ENCODE peak calls at places on chromosomes 6 and 20, in five cellular contexts. S is BE2C, G is heart right ventricle, T is fibroblast of lung, P is neural progenitor cell. C is an unnamed sample.

GRCh38 chr6:3568396-3569082 is 111.7 kb upstream of the SLC22A23 start:
- DNase-seq in S (no peak), G (no peak), T (no peak), P (peak; percentile 34), C (peak; percentile 41)

GRCh38 chr20:36717657-36718056 is 28.2 kb downstream of the NDRG3 start:
- DNase-seq in S (peak; percentile 32), G (no peak), T (no peak), P (peak; percentile 50), C (peak; percentile 36)

GRCh38 chr6:122696853-122697252 is 82.7 kb upstream of the FABP7 start:
- DNase-seq in S (no peak), G (no peak), T (peak; percentile 89), P (no peak), C (no peak)

GRCh38 chr6:144736763-144737162 is 451.6 kb downstream of the UTRN start:
- DNase-seq in S (no peak), G (no peak), T (no peak), P (peak; percentile 13), C (no peak)

GRCh38 chr6:106444777-106445507 is 84.4 kb downstream of the CRYBG1 start:
- DNase-seq in S (peak; percentile 17), G (no peak), T (peak; percentile 61), P (peak; percentile 76), C (no peak)

GRCh38 chr6:41072836-41073202 is at the start of gene NFYA:
- DNase-seq in S (no peak), G (peak; percentile 100), T (no peak), P (peak; percentile 100), C (no peak)

GRCh38 chr6:77341058-77341986 is 122.0 kb downstream of the HTR1B start:
- DNase-seq in S (peak; percentile 64), G (peak; percentile 37), T (no peak), P (no peak), C (no peak)

GRCh38 chr6:89369009-89369408 is 16.5 kb upstream of the UBE2J1 start:
- DNase-seq in S (no peak), G (peak; percentile 47), T (peak; percentile 59), P (peak; percentile 68), C (peak; percentile 31)

GRCh38 chr6:67393356-67393755 is 1241.7 kb upstream of the ADGRB3 start:
- DNase-seq in S (peak; percentile 18), G (no peak), T (no peak), P (no peak), C (no peak)

GRCh38 chr6:167350731-167351655 is 26.1 kb downstream of the TTLL2 start:
- DNase-seq in S (peak; percentile 88), G (peak; percentile 67), T (peak; percentile 41), P (peak; percentile 90), C (peak; percentile 87)

GRCh38 chr20:60403105-60403741 is 445.0 kb downstream of the CDH26 start:
- DNase-seq in S (no peak), G (no peak), T (peak; percentile 22), P (no peak), C (no peak)

GRCh38 chr6:165782812-165783211 is 119.8 kb upstream of the PDE10A start:
- DNase-seq in S (no peak), G (no peak), T (no peak), P (no peak), C (no peak)

GRCh38 chr20:63529861-63530787 is 7.1 kb downstream of the PTK6 start:
- DNase-seq in S (peak; percentile 12), G (no peak), T (no peak), P (peak; percentile 0), C (no peak)

GRCh38 chr6:38846844-38847243 is 131.7 kb downstream of the DNAH8 start:
- DNase-seq in S (no peak), G (no peak), T (peak; percentile 42), P (no peak), C (no peak)

GRCh38 chr6:89599727-89600126 is 38.8 kb downstream of the LYRM2 start:
- DNase-seq in S (no peak), G (no peak), T (no peak), P (no peak), C (no peak)

GRCh38 chr20:1712634-1713625 is 55.4 kb upstream of the SIRPG start:
- DNase-seq in S (no peak), G (no peak), T (no peak), P (no peak), C (no peak)

GRCh38 chr6:11120273-11121005 is 8.9 kb upstream of the ERVFRD-1 start:
- DNase-seq in S (no peak), G (no peak), T (peak; percentile 62), P (no peak), C (no peak)

GRCh38 chr20:19583532-19584175 is 174.4 kb upstream of the RIN2 start:
- DNase-seq in S (peak; percentile 72), G (peak; percentile 76), T (peak; percentile 5), P (peak; percentile 87), C (peak; percentile 81)

GRCh38 chr20:9035129-9035528 is 33.8 kb upstream of the PLCB4 start:
- DNase-seq in S (no peak), G (no peak), T (peak; percentile 89), P (no peak), C (no peak)

GRCh38 chr20:58988565-58988882 is 7.5 kb downstream of the NELFCD start:
- DNase-seq in S (no peak), G (no peak), T (no peak), P (no peak), C (peak; percentile 33)

GRCh38 chr20:34065260-34065659 is 46.8 kb downstream of the EIF2S2 start:
- DNase-seq in S (peak; percentile 48), G (no peak), T (peak; percentile 87), P (no peak), C (no peak)

GRCh38 chr6:47718571-47718970 is 20.2 kb downstream of the ADGRF4 start:
- DNase-seq in S (no peak), G (no peak), T (no peak), P (no peak), C (no peak)

GRCh38 chr6:11324453-11325023 is 92.1 kb upstream of the NEDD9 start:
- DNase-seq in S (no peak), G (no peak), T (no peak), P (no peak), C (no peak)

GRCh38 chr6:108591040-108591816 is 30.5 kb downstream of the FOXO3 start:
- DNase-seq in S (no peak), G (no peak), T (no peak), P (no peak), C (no peak)

GRCh38 chr20:33319986-33320385 is 37.0 kb downstream of the BPIFB1 start:
- DNase-seq in S (no peak), G (no peak), T (no peak), P (no peak), C (no peak)

GRCh38 chr20:4817230-4817671 is 95.5 kb downstream of the PRND start:
- DNase-seq in S (no peak), G (no peak), T (no peak), P (no peak), C (no peak)
- H3K4me1 ChIP-seq in S (no peaks in the 10 kb centered on the region), G (peaks cover 86% of the 10 kb centered on the region), T (peaks cover 5% of the 10 kb centered on the region), P (peaks cover 9% of the 10 kb centered on the region), C (peaks cover 13% of the 10 kb centered on the region)

DNA sequence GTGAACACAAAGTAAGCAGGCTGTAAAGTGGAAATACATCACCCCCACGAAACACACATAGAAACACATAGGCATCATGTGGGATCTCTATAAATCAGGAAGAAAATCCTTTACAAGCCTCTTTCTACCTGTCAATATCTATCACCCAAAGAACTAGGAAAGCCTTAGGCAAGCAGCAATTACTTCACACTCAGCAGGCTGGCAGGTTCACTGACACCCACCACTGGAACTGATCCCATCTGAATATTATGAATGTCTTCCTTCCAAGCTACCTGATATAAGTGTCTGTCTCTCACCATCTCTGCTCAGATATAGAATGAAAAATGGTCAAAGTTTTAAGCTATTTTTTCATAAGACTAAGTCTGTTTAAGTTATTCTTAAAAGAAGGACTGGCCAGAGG is 675.7 kb downstream of the HACE1 start:
- DNase-seq in S (no peak), G (no peak), T (no peak), P (no peak), C (no peak)
- H3K36me3 ChIP-seq in S (no peaks in the 10 kb centered on the region), G (no peaks in the 10 kb centered on the region), T (no peaks in the 10 kb centered on the region), P (no peaks in the 10 kb centered on the region), C (no peaks in the 10 kb centered on the region)

GRCh38 chr6:85917522-85917921 is 274.8 kb upstream of the SYNCRIP start:
- DNase-seq in S (no peak), G (no peak), T (no peak), P (no peak), C (no peak)

GRCh38 chr6:85920782-85921181 is 278.1 kb upstream of the SYNCRIP start:
- DNase-seq in S (no peak), G (peak; percentile 25), T (no peak), P (peak; percentile 56), C (no peak)

GRCh38 chr6:85923013-85923430 is 280.3 kb upstream of the SYNCRIP start:
- DNase-seq in S (peak; percentile 57), G (no peak), T (peak; percentile 34), P (peak; percentile 80), C (peak; percentile 52)
- TF ChIP-seq CTCF in S (peak; percentile 93), G (peak; percentile 56), T (peak; percentile 50), P (peak; percentile 87), C (peak; percentile 66)

DNA sequence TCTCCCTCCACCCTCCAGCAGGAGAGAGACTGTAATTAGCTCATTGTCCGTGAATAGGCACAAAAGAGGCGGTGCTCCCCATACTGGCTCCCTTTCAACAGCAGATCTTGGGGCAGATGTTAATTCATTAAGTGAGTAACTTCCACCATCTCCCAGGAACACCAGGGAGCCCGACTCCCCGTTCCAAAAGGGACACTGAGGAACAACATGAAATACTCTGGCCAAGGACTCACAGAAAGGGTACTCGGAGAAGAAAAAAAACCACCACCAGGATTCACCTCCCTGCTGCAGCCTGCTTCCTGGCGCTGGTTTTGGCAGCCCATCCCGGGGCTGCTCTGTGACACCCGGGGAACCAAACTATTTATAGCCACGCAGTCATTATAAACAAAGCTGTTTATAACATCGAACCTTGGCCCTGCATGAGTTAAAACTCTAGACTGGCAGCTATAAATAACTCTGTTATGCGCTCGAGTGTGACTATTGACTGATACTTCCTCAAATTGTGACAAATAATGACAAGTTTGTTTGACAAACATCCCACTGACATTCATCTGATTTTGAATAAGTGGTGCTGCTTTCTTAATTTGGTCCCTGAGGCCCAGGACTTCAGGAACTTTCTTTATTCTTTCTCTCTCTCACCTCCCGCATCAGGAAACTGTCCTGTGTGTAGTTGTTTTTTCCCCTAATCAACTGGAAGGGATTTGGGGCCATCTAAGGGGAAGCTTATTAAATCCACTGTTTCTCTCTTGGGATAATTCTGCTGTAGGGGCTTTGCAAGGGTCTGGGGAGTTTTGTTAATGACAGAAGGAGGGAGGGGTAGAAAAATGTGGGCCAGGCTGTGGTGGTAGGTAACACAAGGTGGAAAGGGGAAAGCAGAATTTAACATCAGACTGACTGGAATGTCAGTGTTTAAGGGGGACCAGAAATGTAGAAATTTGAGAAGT is 521.6 kb downstream of the CD83 start:
- DNase-seq in S (no peak), G (peak; percentile 67), T (peak; percentile 57), P (peak; percentile 87), C (no peak)
- H3K4me1 ChIP-seq in S (peaks cover 15% of the 10 kb centered on the region), G (peaks cover 49% of the 10 kb centered on the region), T (peaks cover 4% of the 10 kb centered on the region), P (peaks cover 70% of the 10 kb centered on the region), C (no peaks in the 10 kb centered on the region)

GRCh38 chr6:44139351-44139743 is 12.0 kb downstream of the TMEM63B start:
- DNase-seq in S (no peak), G (no peak), T (no peak), P (no peak), C (no peak)
- H3K36me3 ChIP-seq in S (no peaks in the 10 kb centered on the region), G (no peaks in the 10 kb centered on the region), T (peaks cover 15% of the 10 kb centered on the region), P (no peaks in the 10 kb centered on the region), C (no peaks in the 10 kb centered on the region)

C was measured in Caco-2.